ENCODE peak calls at places on chromosomes 13 and 19, in six cellular contexts. A is body of pancreas, X is pancreas, O is esophagus squamous epithelium, Y is heart left ventricle, Q is fibroblast of lung. H is an unnamed sample.

GRCh38 chr13:45055198-45055901 is 65.0 kb upstream of the GTF2F2 start:
- DNase-seq in A (peak; percentile 4), X (no peak), O (no peak), Y (no peak), Q (peak; percentile 77), H (peak; percentile 85)

GRCh38 chr19:45883881-45884681 is 1.9 kb downstream of the IRF2BP1 start:
- DNase-seq in A (no peak), X (peak; percentile 54), O (no peak), Y (no peak), Q (no peak), H (no peak)

GRCh38 chr19:18649371-18650047 is 12.7 kb downstream of the KLHL26 start:
- DNase-seq in A (peak; percentile 49), X (no peak), O (no peak), Y (peak; percentile 86), Q (peak; percentile 77), H (peak; percentile 55)

GRCh38 chr19:42348211-42348610 is 22.8 kb downstream of the MEGF8 start:
- DNase-seq in A (no peak), X (no peak), O (no peak), Y (no peak), Q (no peak), H (no peak)

GRCh38 chr19:9796113-9796773 is 22.6 kb downstream of the FBXL12 start:
- DNase-seq in A (peak; percentile 92), X (peak; percentile 78), O (peak; percentile 16), Y (peak; percentile 80), Q (peak; percentile 91), H (peak; percentile 92)

GRCh38 chr13:98563071-98563470 is 13.8 kb downstream of the STK24 start:
- DNase-seq in A (no peak), X (no peak), O (no peak), Y (no peak), Q (no peak), H (no peak)

GRCh38 chr13:47110141-47110540 is 213.3 kb upstream of the HTR2A start:
- DNase-seq in A (no peak), X (no peak), O (no peak), Y (no peak), Q (no peak), H (no peak)

GRCh38 chr13:28185256-28185655 is 46.9 kb downstream of the PAN3 start:
- DNase-seq in A (no peak), X (no peak), O (no peak), Y (no peak), Q (no peak), H (peak; percentile 22)

GRCh38 chr13:40172878-40173277 is 493.6 kb downstream of the FOXO1 start:
- DNase-seq in A (no peak), X (no peak), O (no peak), Y (no peak), Q (no peak), H (no peak)

GRCh38 chr13:85236431-85236830 is 562.8 kb downstream of the SLITRK6 start:
- DNase-seq in A (no peak), X (no peak), O (no peak), Y (no peak), Q (peak; percentile 66), H (no peak)

GRCh38 chr13:25806304-25806974 is 245.4 kb downstream of the SHISA2 start:
- DNase-seq in A (no peak), X (no peak), O (no peak), Y (no peak), Q (peak; percentile 8), H (no peak)

GRCh38 chr19:2089001-2089711 is 7.0 kb downstream of the MOB3A start:
- DNase-seq in A (no peak), X (no peak), O (no peak), Y (no peak), Q (no peak), H (no peak)

GRCh38 chr19:34217952-34218817 is 36.2 kb upstream of the GARRE1 start:
- DNase-seq in A (peak; percentile 44), X (no peak), O (no peak), Y (no peak), Q (peak; percentile 94), H (peak; percentile 91)

GRCh38 chr13:113596321-113597200 is 12.0 kb downstream of the TFDP1 start:
- DNase-seq in A (no peak), X (no peak), O (no peak), Y (no peak), Q (no peak), H (no peak)

GRCh38 chr13:99055286-99056073 is 77.6 kb upstream of the DOCK9 start:
- DNase-seq in A (no peak), X (no peak), O (no peak), Y (no peak), Q (no peak), H (no peak)

GRCh38 chr13:62356977-62357376 is 941.3 kb upstream of the PCDH20 start:
- DNase-seq in A (no peak), X (no peak), O (no peak), Y (no peak), Q (no peak), H (no peak)

DNA sequence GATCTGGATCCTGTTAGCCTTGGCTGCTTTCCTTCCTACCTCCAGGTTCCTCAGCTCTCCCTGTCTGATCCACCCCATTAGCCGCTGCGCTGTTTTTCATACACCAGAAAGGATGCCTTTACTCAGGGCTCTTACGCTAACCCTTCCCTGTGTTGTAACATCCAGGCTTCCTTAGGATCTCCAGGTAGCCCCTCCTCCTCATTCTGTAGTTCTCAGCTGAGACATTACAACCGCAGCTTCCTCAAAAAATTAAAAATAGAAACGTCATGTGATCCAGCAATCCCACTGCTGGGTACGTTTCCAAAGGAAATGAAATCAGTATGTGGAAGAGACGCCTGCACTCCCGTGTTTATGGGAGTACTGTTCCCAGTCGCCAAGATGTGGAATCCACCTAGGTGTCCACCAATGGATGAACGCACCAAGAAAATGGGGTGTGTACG is 18.4 kb upstream of the MYADM start:
- DNase-seq in A (peak; percentile 37), X (no peak), O (no peak), Y (peak; percentile 41), Q (peak; percentile 50), H (no peak)
- H3K4me1 ChIP-seq in A (no peaks in the 10 kb centered on the region), X (no peaks in the 10 kb centered on the region), O (peaks cover 22% of the 10 kb centered on the region), Y (no peaks in the 10 kb centered on the region), Q (peaks cover 2% of the 10 kb centered on the region), H (no peaks in the 10 kb centered on the region)

GRCh38 chr19:8368136-8368535 is 4.2 kb downstream of the ANGPTL4 start:
- DNase-seq in A (no peak), X (no peak), O (no peak), Y (no peak), Q (no peak), H (no peak)

GRCh38 chr19:8367327-8368001 is 3.5 kb downstream of the ANGPTL4 start:
- DNase-seq in A (peak; percentile 97), X (peak; percentile 97), O (no peak), Y (peak; percentile 88), Q (peak; percentile 98), H (peak; percentile 100)

GRCh38 chr19:8370176-8371010 is 6.4 kb downstream of the ANGPTL4 start:
- DNase-seq in A (no peak), X (peak; percentile 15), O (no peak), Y (no peak), Q (no peak), H (no peak)

GRCh38 chr19:8373867-8374813 is 10.2 kb downstream of the ANGPTL4 start:
- DNase-seq in A (peak; percentile 95), X (peak; percentile 88), O (no peak), Y (no peak), Q (no peak), H (peak; percentile 23)

GRCh38 chr19:8371011-8371804 is 7.3 kb downstream of the ANGPTL4 start:
- DNase-seq in A (no peak), X (peak; percentile 38), O (no peak), Y (no peak), Q (no peak), H (no peak)
- H3K4me3 ChIP-seq in A (no peak overlapping the region), X (no peak overlapping the region), O (no peak overlapping the region), Y (no peak overlapping the region), Q (no peak overlapping the region), H (no peak overlapping the region)

GRCh38 chr19:53511357-53511756 is 26.6 kb upstream of the ZNF331 start:
- DNase-seq in A (no peak), X (no peak), O (no peak), Y (no peak), Q (no peak), H (no peak)

GRCh38 chr19:53511933-53512374 is 26.0 kb upstream of the ZNF331 start:
- DNase-seq in A (peak; percentile 64), X (peak; percentile 37), O (no peak), Y (peak; percentile 45), Q (peak; percentile 49), H (peak; percentile 69)

GRCh38 chr19:53507523-53508442 is 30.2 kb upstream of the ZNF331 start:
- DNase-seq in A (no peak), X (no peak), O (no peak), Y (no peak), Q (peak; percentile 40), H (no peak)

GRCh38 chr19:53509845-53510244 is 28.1 kb upstream of the ZNF331 start:
- DNase-seq in A (no peak), X (no peak), O (no peak), Y (no peak), Q (no peak), H (no peak)

GRCh38 chr19:53509443-53509842 is 28.5 kb upstream of the ZNF331 start:
- DNase-seq in A (no peak), X (no peak), O (no peak), Y (no peak), Q (no peak), H (no peak)
- H3K27ac ChIP-seq in A (no peak overlapping the region), X (no peak overlapping the region), O (no peak overlapping the region), Y (no peak overlapping the region), Q (no peak overlapping the region), H (no peak overlapping the region)

DNA sequence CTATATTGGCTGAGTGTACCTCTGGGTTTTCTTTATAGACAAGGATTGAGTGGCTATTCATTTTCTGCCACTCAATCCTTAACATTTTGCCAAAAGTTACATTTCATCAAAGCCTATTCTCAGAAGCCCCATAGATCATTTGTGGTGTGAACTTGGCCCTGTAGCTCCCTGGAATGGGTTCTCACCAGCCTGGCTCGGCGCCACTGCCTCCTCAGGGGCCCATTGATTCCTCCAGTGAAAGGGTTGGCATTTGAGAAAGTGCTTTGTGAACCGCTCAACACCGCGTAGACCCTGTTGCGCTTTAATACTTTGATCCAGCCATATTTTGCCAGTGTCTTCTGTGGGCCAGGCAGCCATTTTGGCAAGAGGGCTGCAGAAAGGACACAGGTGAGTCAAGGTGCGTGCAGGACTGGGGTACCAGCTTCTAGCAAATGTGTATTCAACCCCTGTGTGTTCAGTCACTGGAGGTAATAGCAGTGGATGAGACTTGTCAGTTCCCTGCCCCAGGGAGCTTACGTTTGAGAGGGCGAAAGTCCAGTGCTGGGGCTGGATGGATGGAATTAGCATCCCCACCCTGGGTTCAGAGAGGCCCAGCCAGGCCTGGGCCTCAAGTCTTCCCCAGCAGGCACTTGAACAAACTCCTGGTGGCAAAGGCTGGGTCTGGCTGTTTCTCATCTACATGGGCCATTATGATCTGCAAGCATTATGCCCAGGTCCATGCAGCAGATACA is 3.8 kb downstream of the RAB8A start:
- DNase-seq in A (no peak), X (no peak), O (no peak), Y (no peak), Q (no peak), H (no peak)
- H3K4me1 ChIP-seq in A (peaks cover 36% of the 10 kb centered on the region), X (peaks cover 11% of the 10 kb centered on the region), O (peaks cover 60% of the 10 kb centered on the region), Y (peaks cover 43% of the 10 kb centered on the region), Q (peaks cover 9% of the 10 kb centered on the region), H (peaks cover 4% of the 10 kb centered on the region)

GRCh38 chr19:16660763-16661479 is at the start of gene TMEM38A:
- DNase-seq in A (peak; percentile 41), X (peak; percentile 48), O (no peak), Y (peak; percentile 70), Q (no peak), H (peak; percentile 63)
- H3K4me3 ChIP-seq in A (peak within 1 kb of the TSS; percentile 88), X (peak within 1 kb of the TSS; percentile 83), O (peak within 1 kb of the TSS; percentile 91), Y (peak within 1 kb of the TSS; percentile 88), Q (peak within 1 kb of the TSS; percentile 91), H (peak within 1 kb of the TSS; percentile 81)

GRCh38 chr13:35470671-35471465 is 5.6 kb downstream of the MAB21L1 start:
- DNase-seq in A (no peak), X (no peak), O (no peak), Y (peak; percentile 50), Q (peak; percentile 17), H (peak; percentile 68)
- H3K27ac ChIP-seq in A (no peak overlapping the region), X (no peak overlapping the region), O (peak overlapping the region; percentile 32), Y (peak overlapping the region; percentile 76), Q (peak overlapping the region; percentile 35), H (no peak overlapping the region)

GRCh38 chr13:42484396-42484795 is 89.6 kb upstream of the TNFSF11 start:
- DNase-seq in A (no peak), X (no peak), O (no peak), Y (no peak), Q (peak; percentile 47), H (no peak)
- H3K4me1 ChIP-seq in A (peaks cover 5% of the 10 kb centered on the region), X (no peaks in the 10 kb centered on the region), O (peaks cover 39% of the 10 kb centered on the region), Y (no peaks in the 10 kb centered on the region), Q (peaks cover 7% of the 10 kb centered on the region), H (no peaks in the 10 kb centered on the region)